ENCODE peak calls at places on chromosome X, in five cellular contexts. O is activated T-cell treated with anti-CD3 and anti-CD28 coated beads for 48 hours; R is GM18507; M is GM23248; T is activated naive CD4-positive, alpha-beta T cell treated with anti-CD3 and anti-CD28 coated beads for 36 hours. X is an unnamed sample.

GRCh38 chrX:130081421-130082045 is 28.8 kb downstream of the ELF4 start:
- DNase-seq in O (no peak), R (no peak), M (peak; percentile 20), T (no peak), X (no peak)

GRCh38 chrX:70664726-70665125 is 220.1 kb downstream of the DLG3 start:
- DNase-seq in O (no peak), R (no peak), M (peak; percentile 60), T (peak; percentile 6), X (peak; percentile 6)

GRCh38 chrX:100802843-100803242 is 17.3 kb upstream of the CSTF2 start:
- DNase-seq in O (no peak), R (no peak), M (no peak), T (no peak), X (no peak)

GRCh38 chrX:124217289-124218251 is 114.9 kb upstream of the TEX13D start:
- DNase-seq in O (peak; percentile 43), R (no peak), M (peak; percentile 57), T (peak; percentile 68), X (peak; percentile 5)

GRCh38 chrX:113741744-113742143 is 842.1 kb upstream of the HTR2C start:
- DNase-seq in O (no peak), R (no peak), M (peak; percentile 60), T (no peak), X (no peak)

GRCh38 chrX:10549280-10549679 is 71.1 kb downstream of the MID1 start:
- DNase-seq in O (no peak), R (no peak), M (no peak), T (no peak), X (no peak)

GRCh38 chrX:17242470-17242869 is 132.5 kb upstream of the NHS start:
- DNase-seq in O (peak; percentile 3), R (no peak), M (peak; percentile 52), T (peak; percentile 59), X (peak; percentile 42)

GRCh38 chrX:134551365-134552095 is 91.6 kb downstream of the HPRT1 start:
- DNase-seq in O (no peak), R (no peak), M (peak; percentile 56), T (no peak), X (no peak)

GRCh38 chrX:21993265-21993664 is 38.9 kb upstream of the PHEX start:
- DNase-seq in O (no peak), R (no peak), M (no peak), T (no peak), X (peak; percentile 23)

GRCh38 chrX:69068295-69069085 is 96.8 kb downstream of the PJA1 start:
- DNase-seq in O (no peak), R (no peak), M (no peak), T (no peak), X (no peak)

GRCh38 chrX:50838820-50839600 is 25.0 kb upstream of the SHROOM4 start:
- DNase-seq in O (no peak), R (no peak), M (peak; percentile 20), T (no peak), X (no peak)

GRCh38 chrX:115892787-115893671 is 277.5 kb upstream of the AGTR2 start:
- DNase-seq in O (no peak), R (no peak), M (peak; percentile 17), T (no peak), X (peak; percentile 4)

GRCh38 chrX:65488496-65488895 is 46.1 kb downstream of the LAS1L start:
- DNase-seq in O (no peak), R (no peak), M (peak; percentile 29), T (no peak), X (no peak)

GRCh38 chrX:102934624-102935023 is 2.4 kb upstream of the RAB40AL start:
- DNase-seq in O (peak; percentile 4), R (no peak), M (peak; percentile 39), T (peak; percentile 53), X (peak; percentile 36)

GRCh38 chrX:47297874-47298273 is 65.1 kb downstream of the USP11 start:
- DNase-seq in O (no peak), R (no peak), M (no peak), T (no peak), X (no peak)

GRCh38 chrX:122818068-122818467 is 366.0 kb upstream of the GRIA3 start:
- DNase-seq in O (no peak), R (no peak), M (no peak), T (no peak), X (no peak)

GRCh38 chrX:104112326-104112951 is at the start of gene ZCCHC18:
- DNase-seq in O (peak; percentile 25), R (peak; percentile 30), M (peak; percentile 66), T (peak; percentile 33), X (peak; percentile 77)

GRCh38 chrX:8845469-8845868 is 44.3 kb upstream of the FAM9A start:
- DNase-seq in O (no peak), R (no peak), M (no peak), T (no peak), X (no peak)

GRCh38 chrX:31889028-31889427 is 817.2 kb upstream of the FTHL17 start:
- DNase-seq in O (no peak), R (no peak), M (no peak), T (no peak), X (no peak)

GRCh38 chrX:8960809-8961413 is 73.0 kb downstream of the FAM9B start:
- DNase-seq in O (no peak), R (no peak), M (peak; percentile 10), T (no peak), X (no peak)

GRCh38 chrX:141733371-141733770 is 34.8 kb upstream of the SPANXD start:
- DNase-seq in O (no peak), R (no peak), M (no peak), T (no peak), X (no peak)

GRCh38 chrX:119374736-119375135 is 24.4 kb upstream of the SLC25A43 start:
- DNase-seq in O (no peak), R (no peak), M (peak; percentile 72), T (no peak), X (no peak)

GRCh38 chrX:135213200-135213844 is 38.5 kb upstream of the ETDA start:
- DNase-seq in O (peak; percentile 12), R (no peak), M (no peak), T (peak; percentile 81), X (no peak)

GRCh38 chrX:8784162-8784561 is 17.0 kb downstream of the FAM9A start:
- DNase-seq in O (no peak), R (no peak), M (no peak), T (no peak), X (no peak)

GRCh38 chrX:68830486-68831404 is 1.9 kb downstream of the EFNB1 start:
- DNase-seq in O (no peak), R (no peak), M (no peak), T (no peak), X (no peak)

GRCh38 chrX:136759968-136760367 is 20.8 kb downstream of the ARHGEF6 start:
- DNase-seq in O (no peak), R (no peak), M (no peak), T (peak; percentile 29), X (no peak)

GRCh38 chrX:40171513-40172168 is 73.9 kb upstream of the BCOR start:
- DNase-seq in O (no peak), R (no peak), M (peak; percentile 78), T (peak; percentile 47), X (peak; percentile 28)

GRCh38 chrX:84717344-84717743 is 215.1 kb upstream of the HDX start:
- DNase-seq in O (no peak), R (no peak), M (no peak), T (no peak), X (no peak)

GRCh38 chrX:26925088-26925487 is 538.1 kb downstream of the PPP4R3C start:
- DNase-seq in O (no peak), R (no peak), M (peak; percentile 33), T (no peak), X (no peak)

GRCh38 chrX:153525451-153525850 is 8.0 kb downstream of the ATP2B3 start:
- DNase-seq in O (no peak), R (no peak), M (no peak), T (no peak), X (no peak)

GRCh38 chrX:123920065-123920785 is 41.3 kb upstream of the STAG2 start:
- DNase-seq in O (no peak), R (no peak), M (peak; percentile 75), T (no peak), X (no peak)

GRCh38 chrX:39619182-39620009 is 478.4 kb downstream of the BCOR start:
- DNase-seq in O (no peak), R (no peak), M (no peak), T (no peak), X (no peak)

GRCh38 chrX:154712781-154713391 is 38.0 kb downstream of the GAB3 start:
- DNase-seq in O (no peak), R (peak; percentile 44), M (peak; percentile 80), T (peak; percentile 27), X (peak; percentile 60)

GRCh38 chrX:111447298-111447697 is 35.3 kb upstream of the DCX start:
- DNase-seq in O (peak; percentile 0), R (no peak), M (no peak), T (peak; percentile 20), X (peak; percentile 0)

GRCh38 chrX:12292996-12293765 is 154.9 kb downstream of the FRMPD4 start:
- DNase-seq in O (no peak), R (no peak), M (no peak), T (no peak), X (no peak)

X was measured in GM20000.